ENCODE peak calls at places on chromosome 3, in eight cellular contexts. One of them, this sample, is unnamed.

GRCh38 chr3:62208385-62208784 is 165.0 kb downstream of the FEZF2 start:
- DNase-seq in AG04450: no peak
- DNase-seq in SJSA1: no peak
- DNase-seq in C1 segment of cervical spinal cord: no peak
- DNase-seq in foreskin keratinocyte: no peak
- DNase-seq in left cardiac atrium: no peak
- DNase-seq in anterior cingulate cortex: no peak
- DNase-seq in HTR-8/SVneo: no peak
- DNase-seq in this sample: no peak

GRCh38 chr3:63611382-63611781 is 41.1 kb upstream of the SNTN start:
- DNase-seq in AG04450: no peak
- DNase-seq in SJSA1: no peak
- DNase-seq in C1 segment of cervical spinal cord: no peak
- DNase-seq in foreskin keratinocyte: no peak
- DNase-seq in left cardiac atrium: no peak
- DNase-seq in anterior cingulate cortex: no peak
- DNase-seq in HTR-8/SVneo: no peak
- DNase-seq in this sample: no peak

GRCh38 chr3:67329358-67329757 is 325.1 kb downstream of the SUCLG2 start:
- DNase-seq in AG04450: no peak
- DNase-seq in SJSA1: no peak
- DNase-seq in C1 segment of cervical spinal cord: no peak
- DNase-seq in foreskin keratinocyte: no peak
- DNase-seq in left cardiac atrium: no peak
- DNase-seq in anterior cingulate cortex: no peak
- DNase-seq in HTR-8/SVneo: no peak
- DNase-seq in this sample: no peak

GRCh38 chr3:105868450-105868744 is 415 bp downstream of the CBLB start:
- DNase-seq in AG04450: no peak
- DNase-seq in SJSA1: no peak
- DNase-seq in C1 segment of cervical spinal cord: no peak
- DNase-seq in foreskin keratinocyte: no peak
- DNase-seq in left cardiac atrium: peak
- DNase-seq in anterior cingulate cortex: peak
- DNase-seq in HTR-8/SVneo: peak
- DNase-seq in this sample: peak

GRCh38 chr3:134149286-134149685 is 101.4 kb downstream of the RYK start:
- DNase-seq in AG04450: no peak
- DNase-seq in SJSA1: no peak
- DNase-seq in C1 segment of cervical spinal cord: no peak
- DNase-seq in foreskin keratinocyte: no peak
- DNase-seq in left cardiac atrium: no peak
- DNase-seq in anterior cingulate cortex: no peak
- DNase-seq in HTR-8/SVneo: no peak
- DNase-seq in this sample: no peak

GRCh38 chr3:39933986-39934693 is 124.7 kb downstream of the MYRIP start:
- DNase-seq in AG04450: no peak
- DNase-seq in SJSA1: no peak
- DNase-seq in C1 segment of cervical spinal cord: no peak
- DNase-seq in foreskin keratinocyte: no peak
- DNase-seq in left cardiac atrium: no peak
- DNase-seq in anterior cingulate cortex: no peak
- DNase-seq in HTR-8/SVneo: no peak
- DNase-seq in this sample: no peak

GRCh38 chr3:155364492-155364891 is 71.0 kb upstream of the STRIT1 start:
- DNase-seq in AG04450: no peak
- DNase-seq in SJSA1: no peak
- DNase-seq in C1 segment of cervical spinal cord: no peak
- DNase-seq in foreskin keratinocyte: no peak
- DNase-seq in left cardiac atrium: no peak
- DNase-seq in anterior cingulate cortex: no peak
- DNase-seq in HTR-8/SVneo: no peak
- DNase-seq in this sample: no peak

GRCh38 chr3:31300802-31301443 is 231.8 kb upstream of the STT3B start:
- DNase-seq in AG04450: no peak
- DNase-seq in SJSA1: no peak
- DNase-seq in C1 segment of cervical spinal cord: no peak
- DNase-seq in foreskin keratinocyte: no peak
- DNase-seq in left cardiac atrium: no peak
- DNase-seq in anterior cingulate cortex: no peak
- DNase-seq in HTR-8/SVneo: no peak
- DNase-seq in this sample: no peak

GRCh38 chr3:45677045-45677436 is 12.2 kb upstream of the SACM1L start:
- DNase-seq in AG04450: no peak
- DNase-seq in SJSA1: no peak
- DNase-seq in C1 segment of cervical spinal cord: no peak
- DNase-seq in foreskin keratinocyte: peak
- DNase-seq in left cardiac atrium: no peak
- DNase-seq in anterior cingulate cortex: no peak
- DNase-seq in HTR-8/SVneo: peak
- DNase-seq in this sample: no peak